ENCODE peak calls at places on chromosomes 11 and 22, in four cellular contexts. W, L, G and Q are unnamed samples.
A peak's percentile ranks its signal among the peaks of the same experiment; 100 is the strongest.

GRCh38 chr11:68083517-68083916 is 37.7 kb downstream of the CHKA start:
- DNase-seq in W (no peak), L (no peak), G (no peak), Q (no peak)

GRCh38 chr11:66466225-66467033 is at the start of gene PELI3:
- DNase-seq in W (peak; percentile 62), L (peak; percentile 71), G (peak; percentile 96), Q (peak; percentile 98)

GRCh38 chr22:19687561-19688300 is 26.6 kb upstream of the SEPTIN5 start:
- DNase-seq in W (no peak), L (no peak), G (no peak), Q (no peak)

GRCh38 chr11:43905788-43906187 is 25.2 kb downstream of the ALKBH3 start:
- DNase-seq in W (peak; percentile 52), L (no peak), G (no peak), Q (no peak)

GRCh38 chr22:19092725-19093124 is 29.5 kb downstream of the DGCR2 start:
- DNase-seq in W (no peak), L (no peak), G (no peak), Q (no peak)

GRCh38 chr11:83540112-83540675 is 254.0 kb upstream of the CCDC90B start:
- DNase-seq in W (no peak), L (no peak), G (no peak), Q (peak; percentile 2)

GRCh38 chr11:561148-562003 is 606 bp downstream of the RASSF7 start:
- DNase-seq in W (no peak), L (no peak), G (peak; percentile 66), Q (peak; percentile 52)

GRCh38 chr22:42942351-42942750 is 72.6 kb downstream of the PACSIN2 start:
- DNase-seq in W (no peak), L (no peak), G (no peak), Q (no peak)

GRCh38 chr11:44990665-44991064 is 40.0 kb upstream of the TP53I11 start:
- DNase-seq in W (no peak), L (no peak), G (no peak), Q (no peak)

GRCh38 chr11:65498977-65499712 is at the start of gene MALAT1:
- DNase-seq in W (peak; percentile 88), L (peak; percentile 82), G (peak; percentile 96), Q (peak; percentile 97)

GRCh38 chr22:39219071-39220050 is 25.4 kb downstream of the PDGFB start:
- DNase-seq in W (no peak), L (no peak), G (no peak), Q (no peak)

GRCh38 chr11:44964526-44965209 is 14.0 kb upstream of the TP53I11 start:
- DNase-seq in W (no peak), L (no peak), G (no peak), Q (peak; percentile 10)

GRCh38 chr11:47499614-47500013 is 50.7 kb upstream of the RAPSN start:
- DNase-seq in W (no peak), L (no peak), G (no peak), Q (no peak)

GRCh38 chr11:117604349-117604995 is 192.5 kb downstream of the DSCAML1 start:
- DNase-seq in W (no peak), L (no peak), G (peak; percentile 12), Q (peak; percentile 33)

GRCh38 chr22:45271667-45272188 is 13.0 kb upstream of the UPK3A start:
- DNase-seq in W (no peak), L (no peak), G (no peak), Q (peak; percentile 18)

GRCh38 chr11:12179019-12179418 is 68.6 kb downstream of the MICAL2 start:
- DNase-seq in W (no peak), L (no peak), G (no peak), Q (no peak)

GRCh38 chr11:115541518-115541917 is 37.3 kb upstream of the CADM1 start:
- DNase-seq in W (no peak), L (no peak), G (no peak), Q (no peak)

GRCh38 chr11:82194521-82194920 is 539.1 kb downstream of the FAM181B start:
- DNase-seq in W (no peak), L (no peak), G (no peak), Q (no peak)

GRCh38 chr11:57406337-57406904 is 16.0 kb upstream of the PRG2 start:
- DNase-seq in W (peak; percentile 42), L (peak; percentile 64), G (peak; percentile 54), Q (no peak)

GRCh38 chr11:76512851-76513653 is 68.2 kb downstream of the EMSY start:
- DNase-seq in W (no peak), L (no peak), G (peak; percentile 42), Q (peak; percentile 78)

GRCh38 chr22:39174498-39175120 is 22.1 kb upstream of the CBX7 start:
- DNase-seq in W (peak; percentile 70), L (no peak), G (peak; percentile 81), Q (peak; percentile 77)

GRCh38 chr22:24819941-24820461 is 14.0 kb downstream of the SGSM1 start:
- DNase-seq in W (no peak), L (no peak), G (peak; percentile 4), Q (no peak)

GRCh38 chr22:46287873-46288751 is 8.6 kb upstream of the GTSE1 start:
- DNase-seq in W (no peak), L (peak; percentile 38), G (no peak), Q (no peak)

GRCh38 chr11:67649634-67650540 is 643 bp downstream of the ACY3 start:
- DNase-seq in W (no peak), L (no peak), G (no peak), Q (no peak)

GRCh38 chr11:444397-445144 is 2.8 kb upstream of the ANO9 start:
- DNase-seq in W (peak; percentile 18), L (no peak), G (peak; percentile 52), Q (peak; percentile 6)

GRCh38 chr11:73318501-73319011 is 10.5 kb downstream of the ARHGEF17 start:
- DNase-seq in W (no peak), L (no peak), G (no peak), Q (no peak)

GRCh38 chr11:102599642-102600261 is 25.4 kb downstream of the MMP20 start:
- DNase-seq in W (peak; percentile 95), L (no peak), G (peak; percentile 96), Q (peak; percentile 85)

GRCh38 chr22:28907311-28908008 is 24.1 kb downstream of the ZNRF3 start:
- DNase-seq in W (no peak), L (peak; percentile 89), G (no peak), Q (no peak)

GRCh38 chr22:46090051-46090591 is 60.2 kb upstream of the PPARA start:
- DNase-seq in W (no peak), L (no peak), G (no peak), Q (no peak)

GRCh38 chr11:120522736-120523135 is 11.2 kb downstream of the GRIK4 start:
- DNase-seq in W (no peak), L (no peak), G (no peak), Q (no peak)

GRCh38 chr11:124882339-124883071 is 15.2 kb downstream of the ROBO4 start:
- DNase-seq in W (peak; percentile 44), L (no peak), G (no peak), Q (no peak)

GRCh38 chr11:73012121-73012863 is 129.8 kb downstream of the FCHSD2 start:
- DNase-seq in W (peak; percentile 47), L (no peak), G (no peak), Q (peak; percentile 48)

GRCh38 chr22:38862375-38863329 is 9.4 kb downstream of the CBX6 start:
- DNase-seq in W (no peak), L (no peak), G (no peak), Q (peak; percentile 27)

GRCh38 chr11:86726118-86726748 is 53.8 kb upstream of the ME3 start:
- DNase-seq in W (peak; percentile 85), L (no peak), G (peak; percentile 87), Q (no peak)

GRCh38 chr22:43894122-43894521 is 2.3 kb upstream of the PNPLA5 start:
- DNase-seq in W (no peak), L (no peak), G (no peak), Q (no peak)

GRCh38 chr11:72222106-72222891 is 2.3 kb upstream of the INPPL1 start:
- DNase-seq in W (no peak), L (no peak), G (no peak), Q (no peak)

DNA sequence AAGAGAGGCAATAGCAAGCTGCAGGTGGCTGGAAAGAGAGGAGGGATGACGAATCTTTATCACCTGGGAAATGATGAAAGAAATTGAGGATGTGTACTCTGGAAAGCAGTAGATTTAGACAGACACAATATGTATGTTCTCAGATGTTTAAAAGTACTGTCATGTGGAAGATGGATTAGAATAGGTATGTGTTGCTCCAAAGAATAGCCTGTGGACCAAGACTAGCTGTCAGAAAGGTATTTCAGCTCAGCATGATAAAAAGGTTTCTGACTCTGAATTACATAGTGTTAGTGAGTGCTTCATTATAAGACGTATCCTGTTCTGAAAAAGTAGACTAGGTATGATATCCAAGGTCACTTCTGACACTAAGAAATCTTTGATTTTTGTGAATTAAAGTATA is 322.4 kb downstream of the CNTN5 start:
- DNase-seq in W (no peak), L (no peak), G (no peak), Q (no peak)
- H3K9me3 ChIP-seq in W (no peaks in the 10 kb centered on the region), L (no peaks in the 10 kb centered on the region), G (no peaks in the 10 kb centered on the region), Q (no peaks in the 10 kb centered on the region)

DNA sequence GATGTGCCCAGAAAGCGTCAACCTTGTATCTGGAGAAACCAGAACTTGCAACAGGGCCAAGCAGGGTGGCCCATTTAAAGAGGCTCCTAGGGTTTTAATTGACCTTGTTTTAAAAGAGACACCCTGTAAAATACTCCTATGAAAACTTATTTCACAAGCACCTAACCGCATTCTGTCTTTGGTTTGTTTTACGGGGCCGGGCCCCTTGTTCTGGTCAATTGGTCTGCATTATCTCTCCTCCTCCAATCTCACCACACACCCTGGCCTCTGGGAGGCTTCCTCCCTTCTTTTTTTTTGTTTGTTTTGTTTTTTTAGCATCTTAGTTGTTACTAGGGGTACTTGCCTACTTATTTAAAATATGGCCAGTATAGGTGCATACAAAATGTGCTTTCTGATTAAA is 4.7 kb downstream of the EHF start:
- DNase-seq in W (no peak), L (no peak), G (no peak), Q (no peak)
- H3K4me3 ChIP-seq in W (no peak overlapping the region), L (no peak overlapping the region), G (no peak overlapping the region), Q (no peak overlapping the region)

GRCh38 chr11:134584706-134585445 is 172.8 kb upstream of the B3GAT1 start:
- DNase-seq in W (no peak), L (no peak), G (no peak), Q (no peak)
- H3K9me3 ChIP-seq in W (no peaks in the 10 kb centered on the region), L (no peaks in the 10 kb centered on the region), G (no peaks in the 10 kb centered on the region), Q (no peaks in the 10 kb centered on the region)

GRCh38 chr11:62554377-62554776 is 7.8 kb upstream of the AHNAK start:
- DNase-seq in W (no peak), L (no peak), G (no peak), Q (peak; percentile 55)

GRCh38 chr11:62553839-62554361 is 7.3 kb upstream of the AHNAK start:
- DNase-seq in W (peak; percentile 90), L (no peak), G (peak; percentile 96), Q (peak; percentile 67)

GRCh38 chr11:62556872-62557631 is 10.4 kb upstream of the AHNAK start:
- DNase-seq in W (no peak), L (peak; percentile 81), G (peak; percentile 55), Q (no peak)

GRCh38 chr11:62556102-62556871 is 9.7 kb upstream of the AHNAK start:
- DNase-seq in W (peak; percentile 87), L (peak; percentile 88), G (peak; percentile 98), Q (peak; percentile 98)

DNA sequence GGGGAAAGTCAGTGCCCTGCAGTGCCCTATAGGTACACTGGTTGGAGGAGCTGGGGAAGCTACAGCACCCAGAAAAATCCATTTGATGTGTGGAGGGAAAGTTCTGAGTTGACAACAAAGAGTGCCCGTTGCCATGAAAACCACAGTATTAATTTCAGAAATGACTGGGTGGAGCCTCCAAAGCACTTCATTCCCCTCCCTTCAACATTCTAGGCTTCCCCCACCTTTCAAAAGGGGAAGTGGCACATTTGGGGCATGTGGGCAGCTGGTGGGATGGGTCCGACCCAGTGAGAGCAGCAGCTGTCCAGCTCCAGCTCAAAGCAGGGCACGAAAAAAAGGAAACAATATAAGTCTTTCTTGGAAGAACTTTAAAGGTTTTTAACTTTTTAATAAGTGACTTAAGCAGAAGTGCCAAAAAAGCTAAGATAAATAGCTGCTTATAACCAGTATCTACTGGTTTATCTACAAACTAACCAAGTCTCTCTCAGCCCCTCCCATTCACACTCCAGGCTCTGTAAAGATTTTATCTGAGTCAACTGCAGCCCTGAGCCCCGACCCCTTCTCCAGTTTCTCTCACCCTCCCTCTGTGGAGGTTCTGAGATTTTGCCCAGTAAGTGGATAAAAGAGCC is 9.0 kb upstream of the AHNAK start:
- DNase-seq in W (peak; percentile 33), L (peak; percentile 92), G (peak; percentile 50), Q (peak; percentile 50)
- H3K4me3 ChIP-seq in W (no peak overlapping the region), L (peak overlapping the region; percentile 42), G (peak overlapping the region; percentile 26), Q (peak overlapping the region; percentile 78)